ENCODE peak calls at places on chromosomes 5 and 9, in six cellular contexts. M is left ventricle myocardium inferior, J is stomach, U is neural progenitor cell, P is cardiac muscle cell, W is ovary. K is an unnamed sample.

GRCh38 chr9:129826759-129827158 is 2.8 kb upstream of the TOR1A start:
- DNase-seq in M (no peak), J (no peak), U (no peak), P (no peak), W (no peak), K (no peak)

GRCh38 chr5:157476699-157477408 is 16.8 kb downstream of the NIPAL4 start:
- DNase-seq in M (no peak), J (peak; percentile 43), U (peak; percentile 87), P (peak; percentile 90), W (no peak), K (no peak)

GRCh38 chr9:135590486-135591079 is 29.0 kb downstream of the PAEP start:
- DNase-seq in M (no peak), J (peak; percentile 14), U (no peak), P (no peak), W (no peak), K (no peak)

GRCh38 chr5:82640901-82641300 is 362.7 kb upstream of the RPS23 start:
- DNase-seq in M (no peak), J (no peak), U (no peak), P (no peak), W (no peak), K (no peak)

GRCh38 chr9:16718296-16718695 is 152.2 kb downstream of the BNC2 start:
- DNase-seq in M (no peak), J (no peak), U (no peak), P (no peak), W (no peak), K (no peak)

GRCh38 chr5:97192580-97193421 is 9.8 kb upstream of the RIOK2 start:
- DNase-seq in M (no peak), J (no peak), U (no peak), P (no peak), W (no peak), K (no peak)

GRCh38 chr9:109098221-109098959 is 21.4 kb downstream of the TMEM245 start:
- DNase-seq in M (no peak), J (no peak), U (peak; percentile 62), P (peak; percentile 47), W (peak; percentile 40), K (no peak)

GRCh38 chr5:137837741-137838389 is 29.8 kb upstream of the MYOT start:
- DNase-seq in M (no peak), J (no peak), U (no peak), P (no peak), W (no peak), K (no peak)

GRCh38 chr9:127664678-127665507 is 41.9 kb upstream of the CFAP157 start:
- DNase-seq in M (no peak), J (no peak), U (peak; percentile 23), P (no peak), W (no peak), K (no peak)

GRCh38 chr5:77844408-77845272 is 68.5 kb upstream of the TBCA start:
- DNase-seq in M (no peak), J (no peak), U (peak; percentile 57), P (peak; percentile 32), W (no peak), K (no peak)

GRCh38 chr9:104992696-104993095 is 64.7 kb upstream of the ABCA1 start:
- DNase-seq in M (no peak), J (no peak), U (no peak), P (peak; percentile 19), W (no peak), K (no peak)

GRCh38 chr5:53679261-53679660 is 118.8 kb downstream of the NDUFS4 start:
- DNase-seq in M (no peak), J (no peak), U (no peak), P (no peak), W (no peak), K (no peak)

GRCh38 chr5:12772276-12772675 is 868.0 kb upstream of the CTNND2 start:
- DNase-seq in M (no peak), J (no peak), U (no peak), P (no peak), W (no peak), K (no peak)

GRCh38 chr5:151357792-151358191 is 10.4 kb upstream of the SLC36A2 start:
- DNase-seq in M (no peak), J (no peak), U (no peak), P (no peak), W (no peak), K (no peak)

GRCh38 chr5:51172853-51173635 is 210.2 kb upstream of the ISL1 start:
- DNase-seq in M (no peak), J (no peak), U (peak; percentile 66), P (no peak), W (no peak), K (no peak)

GRCh38 chr5:41843456-41844112 is 26.6 kb downstream of the OXCT1 start:
- DNase-seq in M (no peak), J (no peak), U (peak; percentile 67), P (peak; percentile 71), W (no peak), K (no peak)

GRCh38 chr5:32390819-32391591 is 53.5 kb downstream of the ZFR start:
- DNase-seq in M (no peak), J (no peak), U (no peak), P (no peak), W (no peak), K (no peak)

GRCh38 chr9:132160802-132161742 is 786 bp upstream of the NTNG2 start:
- DNase-seq in M (no peak), J (peak; percentile 34), U (peak; percentile 76), P (no peak), W (no peak), K (peak; percentile 44)

GRCh38 chr5:1513326-1514026 is 10.3 kb downstream of the LPCAT1 start:
- DNase-seq in M (peak; percentile 11), J (peak; percentile 23), U (peak; percentile 2), P (no peak), W (peak; percentile 2), K (peak; percentile 8)

GRCh38 chr5:1516615-1517601 is 6.9 kb downstream of the LPCAT1 start:
- DNase-seq in M (peak; percentile 6), J (peak; percentile 25), U (no peak), P (no peak), W (peak; percentile 2), K (peak; percentile 33)

GRCh38 chr5:1514027-1514818 is 9.5 kb downstream of the LPCAT1 start:
- DNase-seq in M (peak; percentile 7), J (peak; percentile 22), U (peak; percentile 7), P (no peak), W (peak; percentile 4), K (peak; percentile 0)

GRCh38 chr5:1515921-1516571 is 7.7 kb downstream of the LPCAT1 start:
- DNase-seq in M (peak; percentile 10), J (peak; percentile 17), U (no peak), P (no peak), W (peak; percentile 4), K (peak; percentile 11)

GRCh38 chr5:1515311-1515920 is 8.3 kb downstream of the LPCAT1 start:
- DNase-seq in M (peak; percentile 12), J (peak; percentile 21), U (no peak), P (no peak), W (peak; percentile 3), K (peak; percentile 53)
- H3K4me1 ChIP-seq in M (no peaks in the 10 kb centered on the region), J (peaks cover 17% of the 10 kb centered on the region), U (peaks cover 20% of the 10 kb centered on the region), P (no peaks in the 10 kb centered on the region), W (peaks cover 4% of the 10 kb centered on the region), K (no peaks in the 10 kb centered on the region)

GRCh38 chr9:32350682-32351081 is 33.8 kb upstream of the ACO1 start:
- DNase-seq in M (no peak), J (no peak), U (no peak), P (no peak), W (no peak), K (no peak)
- TF ChIP-seq CTCF in M (peak; percentile 41), J (no peak), U (peak; percentile 60), P (peak; percentile 26), W (no peak), K (no peak)

GRCh38 chr5:96026334-96027065 is 64.8 kb upstream of the ELL2 start:
- DNase-seq in M (no peak), J (no peak), U (no peak), P (no peak), W (no peak), K (no peak)

GRCh38 chr5:96022971-96023370 is 61.3 kb upstream of the ELL2 start:
- DNase-seq in M (no peak), J (no peak), U (no peak), P (no peak), W (no peak), K (no peak)

GRCh38 chr5:96024683-96025475 is 63.2 kb upstream of the ELL2 start:
- DNase-seq in M (no peak), J (no peak), U (no peak), P (no peak), W (no peak), K (no peak)

GRCh38 chr5:96017951-96018350 is 56.3 kb upstream of the ELL2 start:
- DNase-seq in M (no peak), J (no peak), U (peak; percentile 11), P (no peak), W (no peak), K (no peak)

DNA sequence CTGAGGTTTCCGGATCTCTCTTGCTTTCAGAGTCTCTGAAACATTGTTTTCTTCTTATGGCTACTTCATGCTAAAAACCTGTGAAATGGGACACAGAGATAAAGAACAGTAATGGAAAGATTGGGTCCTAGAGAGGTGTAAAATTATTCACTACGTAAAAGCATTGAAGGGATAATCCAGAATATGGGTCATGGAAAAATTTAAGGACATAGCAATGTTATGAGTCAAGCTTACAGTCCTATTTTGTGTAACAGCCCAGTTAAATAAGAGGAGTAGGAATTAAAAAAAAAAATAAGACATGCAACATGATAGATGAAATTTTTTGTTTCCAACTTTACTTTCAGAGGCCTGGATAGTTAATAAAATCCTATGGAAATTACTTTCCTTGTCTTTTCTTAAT is 61.9 kb upstream of the ELL2 start:
- DNase-seq in M (no peak), J (no peak), U (no peak), P (no peak), W (no peak), K (no peak)
- H3K4me3 ChIP-seq in M (no peak overlapping the region), J (no peak overlapping the region), U (no peak overlapping the region), P (no peak overlapping the region), W (no peak overlapping the region), K (no peak overlapping the region)

GRCh38 chr5:142317673-142318261 is 7.1 kb downstream of the SPRY4 start:
- DNase-seq in M (peak; percentile 32), J (no peak), U (no peak), P (no peak), W (no peak), K (no peak)
- H3K4me1 ChIP-seq in M (peaks cover 98% of the 10 kb centered on the region), J (peaks cover 70% of the 10 kb centered on the region), U (peaks cover 25% of the 10 kb centered on the region), P (peaks cover 45% of the 10 kb centered on the region), W (no peaks in the 10 kb centered on the region), K (peaks cover 29% of the 10 kb centered on the region)

DNA sequence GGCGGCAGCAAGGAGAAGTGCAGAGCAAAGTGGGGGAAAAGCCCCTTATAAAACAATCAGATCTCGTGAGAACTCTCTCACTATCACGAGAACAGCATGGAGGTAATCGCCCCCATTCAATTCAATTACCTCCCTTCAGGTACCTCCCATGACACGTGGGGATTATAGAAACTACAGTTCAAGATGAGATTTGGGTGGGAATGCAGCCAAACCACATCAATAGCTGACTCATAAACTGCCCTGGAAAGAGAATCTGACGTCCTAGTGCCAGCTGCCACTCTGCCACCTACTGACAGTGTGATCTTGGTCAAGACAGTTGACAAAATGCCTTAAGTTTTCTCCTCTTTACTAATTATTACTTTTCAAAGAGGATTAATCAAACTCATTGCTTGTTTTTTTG is 128.3 kb downstream of the GPBP1 start:
- DNase-seq in M (no peak), J (peak; percentile 34), U (no peak), P (no peak), W (no peak), K (no peak)
- TF ChIP-seq CTCF in M (no peak), J (no peak), U (no peak), P (no peak), W (no peak), K (no peak)

GRCh38 chr9:37944266-37944650 is 40.3 kb upstream of the SLC25A51 start:
- DNase-seq in M (no peak), J (no peak), U (no peak), P (no peak), W (peak; percentile 19), K (no peak)
- H3K4me3 ChIP-seq in M (no peak overlapping the region), J (no peak overlapping the region), U (no peak overlapping the region), P (no peak overlapping the region), W (no peak overlapping the region), K (no peak overlapping the region)